ENCODE peak calls at places on chromosomes 16 and 17, in nine cellular contexts. K is frontal cortex; F is memory B cell; X is activated naive CD4-positive, alpha-beta T cell; M is astrocyte of the spinal cord; E is caudate nucleus; O is cortex of kidney; J is COR-L47; B is effector CD4-positive, alpha-beta T cell. G is an unnamed sample.

GRCh38 chr17:27494192-27495091 is 38.2 kb downstream of the KSR1 start:
- DNase-seq in O (no peak), X (no peak), J (no peak), K (peak), E (no peak), F (no peak), B (no peak), M (peak), G (no peak)

GRCh38 chr17:28282596-28282995 is 36.4 kb upstream of the TMEM97 start:
- DNase-seq in B (no peak), O (no peak), M (peak), J (no peak), E (no peak), X (no peak), F (no peak), K (no peak), G (no peak)

GRCh38 chr17:40910441-40910841 is 25.4 kb upstream of the KRT20 start:
- DNase-seq in F (no peak), E (no peak), B (no peak), X (no peak), J (no peak), K (peak), O (no peak), M (peak), G (no peak)

GRCh38 chr17:56838687-56839086 is 4.7 kb downstream of the DGKE start:
- DNase-seq in M (no peak), O (no peak), X (no peak), E (no peak), K (no peak), B (no peak), F (no peak), J (no peak), G (no peak)

GRCh38 chr16:57341062-57341440 is 17.5 kb upstream of the CCL22 start:
- DNase-seq in K (no peak), J (no peak), F (no peak), M (no peak), X (no peak), O (no peak), E (no peak), B (no peak), G (no peak)

GRCh38 chr16:80274576-80275191 is 266.1 kb upstream of the DYNLRB2 start:
- DNase-seq in O (no peak), K (no peak), B (no peak), X (no peak), J (no peak), F (no peak), E (no peak), M (peak), G (no peak)

GRCh38 chr17:8803531-8804416 is 4.6 kb upstream of the MFSD6L start:
- DNase-seq in F (no peak), K (no peak), O (no peak), B (no peak), J (no peak), X (no peak), M (no peak), E (no peak), G (no peak)

GRCh38 chr16:78503501-78504110 is 404.2 kb downstream of the WWOX start:
- DNase-seq in F (peak), E (peak), X (no peak), K (peak), J (peak), B (peak), M (peak), O (no peak), G (no peak)

GRCh38 chr16:58589311-58589890 is 40.2 kb downstream of the CNOT1 start:
- DNase-seq in F (no peak), B (no peak), J (no peak), E (no peak), M (no peak), X (no peak), O (no peak), K (no peak), G (no peak)

GRCh38 chr16:66087308-66087707 is 279.2 kb upstream of the CDH5 start:
- DNase-seq in X (no peak), J (no peak), E (no peak), M (no peak), F (no peak), O (no peak), K (no peak), B (no peak), G (no peak)